ENCODE peak calls at places on chromosome 22, in eight cellular contexts. Q is stomach, G is vagina, L is suprapubic skin, T is breast epithelium, P is SK-N-SH, C is HepG2, S is spleen. H is an unnamed sample. For H3K9me3, the result is how much of the 10 kb centered on the place peaks cover.

GRCh38 chr22:22752556-22753477 is 108.4 kb downstream of the GGTLC2 start:
- DNase-seq in L (peak), C (no peak), Q (no peak), S (no peak), G (peak), T (peak), P (no peak), H (no peak)

GRCh38 chr22:10741210-10741609 is 4786.8 kb upstream of the OR11H1 start:
- DNase-seq in S (no peak), Q (no peak), T (no peak), C (no peak), P (peak), G (no peak), L (no peak), H (peak)

GRCh38 chr22:44738347-44738715 is 14.0 kb upstream of the ARHGAP8 start:
- DNase-seq in T (no peak), P (no peak), S (no peak), G (no peak), L (no peak), Q (peak), C (peak), H (no peak)

GRCh38 chr22:22408731-22409696 is 99.5 kb downstream of the ZNF280B start:
- DNase-seq in S (no peak), P (peak), T (no peak), C (peak), G (peak), L (no peak), Q (no peak), H (no peak)

GRCh38 chr22:31308181-31308580 is 15.9 kb upstream of the PIK3IP1 start:
- DNase-seq in P (no peak), L (no peak), C (no peak), S (no peak), T (no peak), Q (no peak), G (no peak), H (no peak)

GRCh38 chr22:50314455-50315288 is 7.2 kb upstream of the PLXNB2 start:
- DNase-seq in S (peak), P (peak), L (peak), G (no peak), Q (peak), C (no peak), T (no peak), H (no peak)

GRCh38 chr22:35330258-35330861 is 30.7 kb downstream of the TOM1 start:
- DNase-seq in G (no peak), P (no peak), C (no peak), T (no peak), L (peak), Q (peak), S (peak), H (peak)

GRCh38 chr22:44395116-44396005 is 82.6 kb upstream of the SHISAL1 start:
- DNase-seq in P (peak), L (peak), T (no peak), Q (peak), C (no peak), G (peak), S (peak), H (no peak)

GRCh38 chr22:22431271-22432220 is 77.0 kb downstream of the ZNF280B start:
- DNase-seq in P (peak), S (peak), G (no peak), L (no peak), T (no peak), C (peak), Q (peak), H (peak)

GRCh38 chr22:33785283-33785991 is 134.8 kb downstream of the LARGE1 start:
- DNase-seq in G (no peak), Q (no peak), T (no peak), C (peak), P (peak), S (no peak), L (no peak), H (no peak)

GRCh38 chr22:47154621-47155081 is 392.2 kb downstream of the TBC1D22A start:
- DNase-seq in L (no peak), G (no peak), C (no peak), Q (peak), S (no peak), T (peak), P (peak), H (peak)

GRCh38 chr22:44449061-44449682 is 48.9 kb downstream of the RTL6 start:
- DNase-seq in S (peak), G (no peak), P (no peak), C (no peak), Q (no peak), L (no peak), T (no peak), H (no peak)

GRCh38 chr22:33000342-33001280 is 57.6 kb downstream of the SYN3 start:
- DNase-seq in C (peak), Q (peak), L (peak), T (no peak), S (no peak), G (no peak), P (peak), H (peak)

GRCh38 chr22:22038178-22038880 is 55.7 kb upstream of the TOP3B start:
- DNase-seq in P (no peak), Q (no peak), G (no peak), L (no peak), T (no peak), S (no peak), C (no peak), H (no peak)

GRCh38 chr22:36478966-36479365 is 2.5 kb downstream of the TXN2 start:
- DNase-seq in G (no peak), L (no peak), P (no peak), T (no peak), S (no peak), C (no peak), Q (no peak), H (no peak)

DNA sequence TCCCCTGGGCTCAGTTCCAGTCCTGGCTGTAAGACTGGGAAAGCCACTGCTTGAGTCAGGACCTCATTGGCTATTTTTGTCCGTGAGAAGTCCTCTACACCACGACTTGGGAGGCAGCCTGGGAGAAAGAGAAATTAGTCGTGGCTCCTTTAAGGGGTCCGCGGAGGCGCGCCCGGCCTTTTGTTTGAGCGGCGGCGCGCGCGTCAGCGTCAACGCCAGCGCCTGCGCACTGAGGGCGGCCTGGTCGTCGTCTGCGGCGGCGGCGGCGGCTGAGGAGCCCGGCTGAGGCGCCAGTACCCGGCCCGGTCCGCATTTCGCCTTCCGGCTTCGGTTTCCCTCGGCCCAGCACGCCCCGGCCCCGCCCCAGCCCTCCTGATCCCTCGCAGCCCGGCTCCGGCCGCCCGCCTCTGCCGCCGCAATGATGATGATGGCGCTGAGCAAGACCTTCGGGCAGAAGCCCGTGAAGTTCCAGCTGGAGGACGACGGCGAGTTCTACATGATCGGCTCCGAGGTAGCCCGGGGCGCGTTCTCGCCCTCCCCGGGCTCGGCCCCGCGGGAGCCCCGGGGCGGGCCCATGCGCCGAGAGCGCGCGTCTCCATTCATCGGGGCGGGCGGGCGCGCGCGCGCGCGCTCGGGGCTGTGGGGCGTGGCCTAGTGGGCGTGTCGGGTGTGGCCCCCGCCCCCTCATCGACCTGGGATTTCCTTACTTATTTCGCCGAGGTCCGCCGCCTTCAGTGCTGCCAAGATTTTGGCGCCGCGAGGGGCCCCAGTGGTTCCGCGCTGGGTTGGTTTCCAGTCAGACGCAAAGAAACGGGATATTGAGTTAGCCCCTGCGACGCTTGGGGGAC is at the start of gene SMARCB1:
- DNase-seq in Q (peak), S (peak), C (peak), G (no peak), T (peak), P (peak), L (peak), H (peak)
- TF ChIP-seq POLR2AphosphoS5 in Q (peak), S (peak), C (no peak), G (peak), T (peak), P (peak), L (no peak), H (peak)

GRCh38 chr22:37560682-37561208 is 465 bp downstream of the CDC42EP1 start:
- DNase-seq in L (peak), T (no peak), C (no peak), Q (no peak), P (peak), S (no peak), G (no peak), H (peak)

GRCh38 chr22:37561209-37562048 is 1.1 kb downstream of the CDC42EP1 start:
- DNase-seq in T (peak), S (peak), G (no peak), L (peak), C (peak), Q (peak), P (peak), H (peak)

GRCh38 chr22:37564111-37564711 is 3.9 kb downstream of the CDC42EP1 start:
- DNase-seq in P (no peak), S (no peak), G (no peak), T (no peak), C (no peak), Q (no peak), L (no peak), H (no peak)

GRCh38 chr22:37563153-37564081 is 3.1 kb downstream of the CDC42EP1 start:
- DNase-seq in Q (peak), S (no peak), L (peak), P (no peak), G (no peak), T (peak), C (peak), H (peak)

GRCh38 chr22:37562049-37562784 is 1.9 kb downstream of the CDC42EP1 start:
- DNase-seq in C (no peak), L (no peak), Q (no peak), P (no peak), G (no peak), S (no peak), T (no peak), H (no peak)
- H3K4me3 ChIP-seq in C (peak), L (peak), Q (peak), P (peak), G (peak), S (no peak), T (peak), H (peak)

GRCh38 chr22:39470462-39471335 is 13.9 kb downstream of the MGAT3 start:
- DNase-seq in C (peak), T (no peak), P (peak), L (no peak), Q (no peak), G (no peak), S (no peak), H (no peak)
- H3K9me3 ChIP-seq in C (under half), T (under half), P (under half), L (under half), Q (under half), G (under half), S (under half), H (under half)

DNA sequence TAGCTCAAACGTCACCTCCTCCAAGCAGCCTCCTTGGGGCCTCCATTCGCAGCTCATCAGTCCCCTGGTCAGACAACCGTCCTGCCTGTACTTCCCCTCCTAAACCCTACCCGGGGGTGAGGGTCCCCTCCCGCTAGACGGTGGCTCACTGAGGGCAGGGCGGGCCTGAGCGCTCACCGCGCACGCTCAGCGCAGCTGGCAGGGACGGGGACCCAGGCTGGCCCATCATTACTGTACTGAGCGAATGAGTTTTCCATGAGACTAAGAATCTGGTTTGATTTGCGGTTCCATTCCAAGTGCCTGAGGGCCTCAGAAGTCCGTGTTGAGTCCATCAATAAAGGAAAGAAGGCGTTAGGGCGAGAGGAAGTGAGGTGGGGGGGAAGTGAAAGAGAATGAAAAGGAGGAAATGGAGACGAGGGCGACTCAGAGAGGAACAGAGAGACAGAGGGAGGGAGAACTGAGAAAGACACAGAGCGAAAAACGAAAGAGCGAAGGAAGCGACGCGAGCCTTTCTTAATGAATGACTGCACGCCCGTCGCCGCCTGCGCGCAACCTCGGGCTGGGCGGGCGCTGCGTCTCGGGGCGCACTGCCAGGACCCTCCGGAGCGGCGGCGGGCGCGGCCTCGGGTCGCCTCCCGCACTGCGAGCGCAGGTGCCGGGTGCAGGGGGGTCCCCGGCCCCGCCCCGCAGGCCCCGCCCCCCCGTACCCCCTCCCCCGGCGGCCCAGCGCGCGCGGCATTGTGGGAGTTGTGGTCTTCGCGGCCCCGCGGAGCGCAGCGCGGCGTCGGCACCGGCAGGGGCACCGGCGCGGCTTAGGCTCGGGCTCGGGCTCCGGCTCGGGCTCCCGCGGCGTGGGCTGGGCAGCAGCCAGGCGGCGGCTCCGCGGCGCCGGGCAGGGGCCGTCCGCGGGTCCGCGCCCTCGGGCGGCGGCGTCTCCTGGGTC is at the start of gene ASPHD2:
- DNase-seq in G (no peak), Q (peak), T (peak), L (peak), S (peak), C (no peak), P (peak), H (peak)
- TF ChIP-seq POLR2AphosphoS5 in G (no peak), Q (no peak), T (no peak), L (no peak), S (peak), C (no peak), P (peak), H (no peak)

GRCh38 chr22:41840216-41840615 is 7.3 kb downstream of the SREBF2 start:
- DNase-seq in Q (no peak), G (no peak), P (no peak), L (no peak), C (no peak), S (no peak), T (no peak), H (no peak)
- H3K4me3 ChIP-seq in Q (no peak), G (no peak), P (no peak), L (no peak), C (no peak), S (no peak), T (no peak), H (no peak)

DNA sequence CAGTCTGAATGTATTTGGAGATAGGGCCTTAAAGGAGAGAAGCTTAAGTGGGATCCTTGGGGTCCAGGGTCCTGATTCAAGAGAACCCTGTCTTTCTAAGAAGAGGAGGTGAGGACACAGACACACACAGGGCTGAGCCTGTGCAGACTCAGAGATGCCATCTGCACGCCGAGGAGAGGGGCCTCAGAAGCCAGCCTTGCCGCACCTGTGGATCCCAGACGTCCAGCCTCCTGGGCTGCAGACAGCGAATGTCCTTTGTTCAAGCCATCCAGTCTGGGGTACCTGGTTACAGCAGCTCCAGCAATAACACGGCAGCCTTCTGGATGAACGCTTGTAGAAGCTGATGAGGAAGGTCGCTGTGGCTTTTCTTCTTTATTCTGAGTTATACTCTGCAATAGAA is 1086.1 kb downstream of the BRD1 start:
- DNase-seq in S (peak), G (no peak), C (no peak), P (no peak), L (no peak), T (no peak), Q (peak), H (no peak)
- H3K9me3 ChIP-seq in S (under half), G (under half), C (under half), P (under half), L (under half), T (under half), Q (under half), H (under half)

GRCh38 chr22:20116951-20117645 is at the start of gene TRMT2A:
- DNase-seq in Q (peak), S (peak), G (peak), C (peak), P (peak), T (peak), L (peak), H (peak)
- TF ChIP-seq POLR2AphosphoS5 in Q (peak), S (peak), G (peak), C (peak), P (no peak), T (peak), L (peak), H (peak)

GRCh38 chr22:27560781-27561180 is 240.8 kb downstream of the MN1 start:
- DNase-seq in T (no peak), C (no peak), L (no peak), G (no peak), P (no peak), Q (no peak), S (no peak), H (no peak)
- H3K4me3 ChIP-seq in T (no peak), C (no peak), L (no peak), G (no peak), P (no peak), Q (no peak), S (no peak), H (no peak)

DNA sequence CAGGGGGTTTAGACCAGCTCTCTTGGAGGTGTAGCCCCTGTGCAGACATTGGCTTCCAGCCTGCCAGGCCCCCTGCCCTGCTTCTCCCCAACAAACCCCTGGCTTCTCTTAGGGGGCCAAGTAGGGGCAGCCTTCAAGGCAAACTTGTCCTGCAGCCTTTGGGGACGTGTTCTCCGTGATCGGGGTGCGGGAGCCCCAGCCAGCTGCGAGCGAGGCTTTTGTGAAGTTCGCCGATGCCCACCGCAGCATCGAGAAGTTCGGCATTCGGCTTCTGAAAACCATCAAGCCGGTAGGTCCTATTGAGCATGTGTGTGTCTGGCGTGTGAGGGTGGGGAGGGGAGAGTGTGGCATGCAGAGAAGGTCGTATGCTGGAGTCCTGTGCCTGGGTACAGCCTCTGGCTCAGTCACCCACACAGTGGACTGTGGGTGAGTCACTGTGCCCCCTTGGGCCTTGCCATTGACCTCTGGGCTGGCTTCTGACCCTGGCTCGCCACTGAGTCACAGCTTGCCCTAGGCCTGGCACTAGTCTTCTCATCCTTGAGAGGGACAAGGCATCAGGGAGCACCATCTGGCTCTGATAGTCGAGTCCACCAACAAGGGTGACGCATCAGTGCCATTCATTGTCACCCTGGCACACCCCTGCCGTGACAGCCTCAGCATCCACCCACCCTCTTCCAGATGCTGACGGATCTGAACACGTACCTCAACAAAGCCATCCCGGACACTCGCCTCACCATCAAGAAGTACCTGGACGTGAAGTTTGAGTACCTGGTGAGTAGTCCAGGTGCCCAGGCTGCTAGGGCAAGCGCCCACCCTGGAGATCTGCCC is 11.4 kb downstream of the SLC16A8 start:
- DNase-seq in Q (no peak), T (no peak), G (no peak), S (no peak), L (no peak), P (peak), C (no peak), H (peak)
- H3K9me3 ChIP-seq in Q (under half), T (under half), G (under half), S (under half), L (under half), P (under half), C (under half), H (under half)

DNA sequence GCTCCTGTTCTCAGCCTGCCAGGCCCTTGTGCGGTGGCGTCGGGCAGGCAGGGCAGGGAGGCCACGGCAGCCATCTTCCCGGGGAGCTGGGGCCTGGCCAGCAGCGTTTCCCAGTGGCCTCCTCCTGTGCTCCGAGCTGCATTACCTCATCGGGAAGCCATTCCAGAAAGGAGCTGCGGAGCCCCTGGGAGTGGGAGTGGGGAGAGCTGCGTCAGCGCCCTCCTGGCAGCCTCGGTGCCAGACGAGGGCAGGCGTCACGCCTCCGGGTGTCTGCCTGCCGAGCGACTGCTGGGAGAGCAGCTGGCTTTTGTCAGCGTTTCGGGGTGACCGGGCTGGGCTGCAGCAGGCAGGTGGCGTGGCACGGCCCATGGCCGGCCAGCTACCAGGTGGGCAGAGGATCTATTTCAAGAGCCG is 30.9 kb upstream of the WNT7B start:
- DNase-seq in C (no peak), S (peak), T (peak), L (peak), Q (peak), P (peak), G (no peak), H (peak)
- TF ChIP-seq POLR2AphosphoS5 in C (no peak), S (peak), T (peak), L (peak), Q (peak), P (no peak), G (peak), H (peak)